ENCODE peak calls at places on chromosome 13, in eight cellular contexts. One of them, this sample, is unnamed.

GRCh38 chr13:101752432-101752831 is 300.0 kb downstream of the ITGBL1 start:
- DNase-seq in tibial artery: no peak
- DNase-seq in keratinocyte: no peak
- DNase-seq in endothelial cell of umbilical vein: no peak
- DNase-seq in cardiac muscle cell: no peak
- DNase-seq in PC-3: no peak
- DNase-seq in psoas muscle: no peak
- DNase-seq in brain microvascular endothelial cell: no peak
- DNase-seq in this sample: no peak

GRCh38 chr13:63190219-63190618 is 1774.6 kb upstream of the PCDH20 start:
- DNase-seq in keratinocyte: no peak
- DNase-seq in brain microvascular endothelial cell: no peak
- DNase-seq in endothelial cell of umbilical vein: no peak
- DNase-seq in cardiac muscle cell: no peak
- DNase-seq in PC-3: no peak
- DNase-seq in tibial artery: no peak
- DNase-seq in psoas muscle: no peak
- DNase-seq in this sample: no peak

GRCh38 chr13:27466513-27466912 is 16.1 kb upstream of the MTIF3 start:
- DNase-seq in PC-3: no peak
- DNase-seq in endothelial cell of umbilical vein: no peak
- DNase-seq in tibial artery: no peak
- DNase-seq in keratinocyte: no peak
- DNase-seq in brain microvascular endothelial cell: no peak
- DNase-seq in psoas muscle: no peak
- DNase-seq in cardiac muscle cell: no peak
- DNase-seq in this sample: no peak

GRCh38 chr13:65368832-65369231 is 1861.3 kb downstream of the PCDH9 start:
- DNase-seq in keratinocyte: no peak
- DNase-seq in PC-3: no peak
- DNase-seq in psoas muscle: no peak
- DNase-seq in cardiac muscle cell: no peak
- DNase-seq in endothelial cell of umbilical vein: no peak
- DNase-seq in tibial artery: no peak
- DNase-seq in brain microvascular endothelial cell: no peak
- DNase-seq in this sample: no peak

GRCh38 chr13:73578251-73578875 is 519.6 kb downstream of the KLF5 start:
- DNase-seq in psoas muscle: no peak
- DNase-seq in PC-3: no peak
- DNase-seq in tibial artery: no peak
- DNase-seq in keratinocyte: no peak
- DNase-seq in brain microvascular endothelial cell: no peak
- DNase-seq in cardiac muscle cell: peak; percentile 47
- DNase-seq in endothelial cell of umbilical vein: no peak
- DNase-seq in this sample: no peak

GRCh38 chr13:72774019-72774418 is 7.7 kb downstream of the DIS3 start:
- DNase-seq in psoas muscle: no peak
- DNase-seq in endothelial cell of umbilical vein: no peak
- DNase-seq in brain microvascular endothelial cell: no peak
- DNase-seq in PC-3: no peak
- DNase-seq in keratinocyte: peak; percentile 35
- DNase-seq in tibial artery: no peak
- DNase-seq in cardiac muscle cell: peak; percentile 61
- DNase-seq in this sample: no peak

GRCh38 chr13:75445717-75446529 is 36.0 kb downstream of the TBC1D4 start:
- DNase-seq in keratinocyte: no peak
- DNase-seq in psoas muscle: no peak
- DNase-seq in PC-3: peak; percentile 34
- DNase-seq in cardiac muscle cell: peak; percentile 60
- DNase-seq in tibial artery: no peak
- DNase-seq in brain microvascular endothelial cell: peak; percentile 5
- DNase-seq in endothelial cell of umbilical vein: no peak
- DNase-seq in this sample: no peak

GRCh38 chr13:25085125-25085742 is 10.7 kb upstream of the PABPC3 start:
- DNase-seq in PC-3: peak; percentile 63
- DNase-seq in psoas muscle: no peak
- DNase-seq in tibial artery: no peak
- DNase-seq in cardiac muscle cell: peak; percentile 59
- DNase-seq in brain microvascular endothelial cell: peak; percentile 51
- DNase-seq in endothelial cell of umbilical vein: peak; percentile 27
- DNase-seq in keratinocyte: no peak
- DNase-seq in this sample: peak; percentile 44

GRCh38 chr13:50226515-50227147 is 211.4 kb downstream of the KCNRG start:
- DNase-seq in tibial artery: no peak
- DNase-seq in keratinocyte: no peak
- DNase-seq in PC-3: no peak
- DNase-seq in brain microvascular endothelial cell: no peak
- DNase-seq in cardiac muscle cell: no peak
- DNase-seq in endothelial cell of umbilical vein: no peak
- DNase-seq in psoas muscle: no peak
- DNase-seq in this sample: no peak

GRCh38 chr13:20566424-20566916 is 487 bp upstream of the IFT88 start:
- DNase-seq in PC-3: peak; percentile 89
- DNase-seq in psoas muscle: no peak
- DNase-seq in endothelial cell of umbilical vein: no peak
- DNase-seq in keratinocyte: no peak
- DNase-seq in cardiac muscle cell: no peak
- DNase-seq in tibial artery: no peak
- DNase-seq in brain microvascular endothelial cell: peak; percentile 58
- DNase-seq in this sample: no peak

GRCh38 chr13:109273326-109273751 is 513.0 kb downstream of the IRS2 start:
- DNase-seq in PC-3: peak; percentile 84
- DNase-seq in psoas muscle: no peak
- DNase-seq in keratinocyte: no peak
- DNase-seq in tibial artery: no peak
- DNase-seq in brain microvascular endothelial cell: peak; percentile 20
- DNase-seq in cardiac muscle cell: peak; percentile 34
- DNase-seq in endothelial cell of umbilical vein: peak; percentile 65
- DNase-seq in this sample: no peak

GRCh38 chr13:30308548-30308947 is 1.2 kb upstream of the KATNAL1 start:
- DNase-seq in cardiac muscle cell: peak; percentile 82
- DNase-seq in psoas muscle: no peak
- DNase-seq in brain microvascular endothelial cell: peak; percentile 31
- DNase-seq in PC-3: no peak
- DNase-seq in endothelial cell of umbilical vein: no peak
- DNase-seq in keratinocyte: no peak
- DNase-seq in tibial artery: no peak
- DNase-seq in this sample: no peak

GRCh38 chr13:26923824-26924605 is 163.4 kb upstream of the GPR12 start:
- DNase-seq in psoas muscle: no peak
- DNase-seq in PC-3: no peak
- DNase-seq in brain microvascular endothelial cell: peak; percentile 49
- DNase-seq in cardiac muscle cell: peak; percentile 96
- DNase-seq in tibial artery: no peak
- DNase-seq in keratinocyte: no peak
- DNase-seq in endothelial cell of umbilical vein: peak; percentile 59
- DNase-seq in this sample: no peak

GRCh38 chr13:25372275-25373081 is 704 bp downstream of the ATP8A2 start:
- DNase-seq in tibial artery: no peak
- DNase-seq in brain microvascular endothelial cell: no peak
- DNase-seq in psoas muscle: no peak
- DNase-seq in cardiac muscle cell: no peak
- DNase-seq in endothelial cell of umbilical vein: no peak
- DNase-seq in PC-3: no peak
- DNase-seq in keratinocyte: no peak
- DNase-seq in this sample: no peak

GRCh38 chr13:30873519-30873918 is 32.6 kb upstream of the MEDAG start:
- DNase-seq in keratinocyte: no peak
- DNase-seq in cardiac muscle cell: no peak
- DNase-seq in endothelial cell of umbilical vein: no peak
- DNase-seq in psoas muscle: no peak
- DNase-seq in tibial artery: no peak
- DNase-seq in PC-3: no peak
- DNase-seq in brain microvascular endothelial cell: no peak
- DNase-seq in this sample: no peak

GRCh38 chr13:55418095-55418494 is 1722.6 kb upstream of the PRR20A start:
- DNase-seq in brain microvascular endothelial cell: no peak
- DNase-seq in psoas muscle: no peak
- DNase-seq in keratinocyte: no peak
- DNase-seq in PC-3: no peak
- DNase-seq in cardiac muscle cell: no peak
- DNase-seq in endothelial cell of umbilical vein: no peak
- DNase-seq in tibial artery: no peak
- DNase-seq in this sample: no peak

GRCh38 chr13:100124265-100124664 is 35.4 kb downstream of the PCCA start:
- DNase-seq in tibial artery: no peak
- DNase-seq in cardiac muscle cell: no peak
- DNase-seq in psoas muscle: no peak
- DNase-seq in PC-3: no peak
- DNase-seq in keratinocyte: no peak
- DNase-seq in endothelial cell of umbilical vein: no peak
- DNase-seq in brain microvascular endothelial cell: peak; percentile 60
- DNase-seq in this sample: no peak

GRCh38 chr13:43087960-43088580 is 64.7 kb downstream of the DNAJC15 start:
- DNase-seq in psoas muscle: no peak
- DNase-seq in tibial artery: no peak
- DNase-seq in PC-3: peak; percentile 31
- DNase-seq in brain microvascular endothelial cell: peak; percentile 19
- DNase-seq in cardiac muscle cell: peak; percentile 65
- DNase-seq in endothelial cell of umbilical vein: peak; percentile 34
- DNase-seq in keratinocyte: no peak
- DNase-seq in this sample: no peak

GRCh38 chr13:85204668-85205344 is 594.4 kb downstream of the SLITRK6 start:
- DNase-seq in endothelial cell of umbilical vein: no peak
- DNase-seq in brain microvascular endothelial cell: no peak
- DNase-seq in tibial artery: no peak
- DNase-seq in psoas muscle: no peak
- DNase-seq in PC-3: no peak
- DNase-seq in keratinocyte: no peak
- DNase-seq in cardiac muscle cell: no peak
- DNase-seq in this sample: no peak

GRCh38 chr13:112065867-112066623 is 904 bp upstream of the SOX1 start:
- DNase-seq in endothelial cell of umbilical vein: no peak
- DNase-seq in PC-3: no peak
- DNase-seq in psoas muscle: no peak
- DNase-seq in cardiac muscle cell: no peak
- DNase-seq in brain microvascular endothelial cell: no peak
- DNase-seq in keratinocyte: no peak
- DNase-seq in tibial artery: no peak
- DNase-seq in this sample: no peak

GRCh38 chr13:34044660-34045080 is 226.7 kb downstream of the RFC3 start:
- DNase-seq in tibial artery: no peak
- DNase-seq in brain microvascular endothelial cell: peak; percentile 57
- DNase-seq in endothelial cell of umbilical vein: peak; percentile 64
- DNase-seq in psoas muscle: no peak
- DNase-seq in cardiac muscle cell: peak; percentile 63
- DNase-seq in keratinocyte: peak; percentile 92
- DNase-seq in PC-3: peak; percentile 88
- DNase-seq in this sample: no peak

GRCh38 chr13:23510544-23510916 is 59.7 kb upstream of the TNFRSF19 start:
- DNase-seq in keratinocyte: no peak
- DNase-seq in brain microvascular endothelial cell: no peak
- DNase-seq in endothelial cell of umbilical vein: no peak
- DNase-seq in cardiac muscle cell: peak; percentile 72
- DNase-seq in tibial artery: no peak
- DNase-seq in PC-3: no peak
- DNase-seq in psoas muscle: no peak
- DNase-seq in this sample: no peak

GRCh38 chr13:113825851-113826250 is 38.0 kb downstream of the GAS6 start:
- DNase-seq in brain microvascular endothelial cell: no peak
- DNase-seq in tibial artery: no peak
- DNase-seq in endothelial cell of umbilical vein: no peak
- DNase-seq in cardiac muscle cell: no peak
- DNase-seq in PC-3: no peak
- DNase-seq in psoas muscle: no peak
- DNase-seq in keratinocyte: no peak
- DNase-seq in this sample: no peak
- H3K27ac ChIP-seq in brain microvascular endothelial cell: no peak overlapping the region
- H3K27ac ChIP-seq in tibial artery: no peak overlapping the region
- H3K27ac ChIP-seq in endothelial cell of umbilical vein: no peak overlapping the region
- H3K27ac ChIP-seq in cardiac muscle cell: no peak overlapping the region
- H3K27ac ChIP-seq in PC-3: no peak overlapping the region
- H3K27ac ChIP-seq in psoas muscle: no peak overlapping the region
- H3K27ac ChIP-seq in keratinocyte: no peak overlapping the region
- H3K27ac ChIP-seq in this sample: no peak overlapping the region

GRCh38 chr13:31945202-31945978 is 86.2 kb upstream of the FRY start:
- DNase-seq in keratinocyte: peak; percentile 63
- DNase-seq in psoas muscle: peak; percentile 84
- DNase-seq in endothelial cell of umbilical vein: no peak
- DNase-seq in cardiac muscle cell: peak; percentile 79
- DNase-seq in PC-3: peak; percentile 79
- DNase-seq in brain microvascular endothelial cell: peak; percentile 60
- DNase-seq in tibial artery: peak; percentile 78
- DNase-seq in this sample: no peak
- H3K27ac ChIP-seq in keratinocyte: peak overlapping the region; percentile 19
- H3K27ac ChIP-seq in psoas muscle: peak overlapping the region; percentile 73
- H3K27ac ChIP-seq in endothelial cell of umbilical vein: no peak overlapping the region
- H3K27ac ChIP-seq in cardiac muscle cell: no peak overlapping the region
- H3K27ac ChIP-seq in PC-3: peak overlapping the region; percentile 43
- H3K27ac ChIP-seq in brain microvascular endothelial cell: no peak overlapping the region
- H3K27ac ChIP-seq in tibial artery: peak overlapping the region; percentile 34
- H3K27ac ChIP-seq in this sample: no peak overlapping the region

GRCh38 chr13:40968416-40969000 is 50.6 kb downstream of the ELF1 start:
- DNase-seq in tibial artery: no peak
- DNase-seq in psoas muscle: no peak
- DNase-seq in cardiac muscle cell: no peak
- DNase-seq in brain microvascular endothelial cell: no peak
- DNase-seq in PC-3: no peak
- DNase-seq in endothelial cell of umbilical vein: no peak
- DNase-seq in keratinocyte: no peak
- DNase-seq in this sample: no peak
- H3K27ac ChIP-seq in tibial artery: no peak overlapping the region
- H3K27ac ChIP-seq in psoas muscle: no peak overlapping the region
- H3K27ac ChIP-seq in cardiac muscle cell: no peak overlapping the region
- H3K27ac ChIP-seq in brain microvascular endothelial cell: no peak overlapping the region
- H3K27ac ChIP-seq in PC-3: no peak overlapping the region
- H3K27ac ChIP-seq in endothelial cell of umbilical vein: no peak overlapping the region
- H3K27ac ChIP-seq in keratinocyte: no peak overlapping the region
- H3K27ac ChIP-seq in this sample: no peak overlapping the region

DNA sequence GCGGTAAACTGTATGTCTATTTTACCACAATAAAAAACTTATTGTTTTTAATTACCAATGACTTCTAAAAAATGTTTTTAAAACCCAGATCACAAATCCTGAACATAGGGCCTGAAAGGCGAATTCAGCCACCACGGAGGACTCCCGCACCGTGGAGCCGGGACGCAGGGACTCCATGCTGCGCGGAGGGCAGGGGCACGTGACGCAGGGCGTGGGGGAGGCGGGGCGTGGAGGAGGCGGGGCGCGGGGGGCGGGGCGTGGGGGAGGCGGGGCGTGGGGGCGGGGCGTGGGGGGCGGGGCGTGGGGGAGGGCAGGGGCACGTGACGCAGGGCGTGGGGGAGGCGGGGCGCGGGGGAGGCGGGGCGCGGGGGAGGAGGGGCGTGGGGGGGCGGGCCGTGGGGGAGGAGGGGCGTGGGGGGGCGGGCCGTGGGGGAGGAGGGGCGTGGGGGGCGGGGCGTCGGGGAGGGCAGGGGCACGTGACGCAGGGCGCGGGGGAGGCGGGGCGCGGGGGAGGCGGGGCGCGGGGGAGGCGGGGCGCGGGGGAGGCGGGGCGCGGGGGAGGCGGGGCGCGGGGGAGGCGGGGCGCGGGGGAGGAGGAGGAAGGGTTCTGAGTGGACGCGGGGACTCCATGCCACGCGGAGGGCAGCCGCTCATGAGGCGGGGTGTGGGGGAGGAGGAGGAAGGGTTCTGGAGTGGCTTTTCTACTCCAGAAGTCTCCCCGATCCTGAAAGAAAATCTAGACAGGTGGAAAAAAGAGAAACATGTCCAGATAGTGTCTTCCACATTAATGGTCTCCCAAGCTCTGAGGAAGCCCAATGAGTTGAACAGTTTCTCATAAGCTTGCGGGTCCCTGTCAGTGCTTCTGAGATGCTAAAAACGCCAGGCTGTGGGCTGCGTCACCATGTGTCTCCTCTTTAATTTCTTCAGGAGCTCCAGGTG is 4.4 kb upstream of the PROZ start:
- DNase-seq in psoas muscle: peak; percentile 83
- DNase-seq in brain microvascular endothelial cell: peak; percentile 38
- DNase-seq in cardiac muscle cell: peak; percentile 78
- DNase-seq in tibial artery: peak; percentile 89
- DNase-seq in PC-3: peak; percentile 50
- DNase-seq in keratinocyte: no peak
- DNase-seq in endothelial cell of umbilical vein: peak; percentile 62
- DNase-seq in this sample: peak; percentile 76
- H3K27ac ChIP-seq in psoas muscle: peak overlapping the region; percentile 86
- H3K27ac ChIP-seq in brain microvascular endothelial cell: peak overlapping the region; percentile 42
- H3K27ac ChIP-seq in cardiac muscle cell: peak overlapping the region; percentile 80
- H3K27ac ChIP-seq in tibial artery: peak overlapping the region; percentile 73
- H3K27ac ChIP-seq in PC-3: no peak overlapping the region
- H3K27ac ChIP-seq in keratinocyte: peak overlapping the region; percentile 40
- H3K27ac ChIP-seq in endothelial cell of umbilical vein: no peak overlapping the region
- H3K27ac ChIP-seq in this sample: peak overlapping the region; percentile 50